ENCODE peak calls at places on chromosome 2, in four cellular contexts. One of them, this sample, is unnamed.

GRCh38 chr2:189022002-189022401 is 47.8 kb downstream of the COL3A1 start:
- DNase-seq in tibial nerve: peak; percentile 47
- DNase-seq in stomach: no peak
- DNase-seq in thyroid gland: no peak
- DNase-seq in this sample: no peak

GRCh38 chr2:41989503-41990180 is 58.2 kb upstream of the PKDCC start:
- DNase-seq in thyroid gland: no peak
- DNase-seq in tibial nerve: no peak
- DNase-seq in stomach: no peak
- DNase-seq in this sample: no peak

GRCh38 chr2:144460981-144461766 is 58.7 kb downstream of the ZEB2 start:
- DNase-seq in thyroid gland: no peak
- DNase-seq in tibial nerve: peak; percentile 75
- DNase-seq in stomach: no peak
- DNase-seq in this sample: no peak

GRCh38 chr2:108534577-108535379 is 508 bp downstream of the LIMS1 start:
- DNase-seq in thyroid gland: peak; percentile 49
- DNase-seq in stomach: peak; percentile 40
- DNase-seq in tibial nerve: no peak
- DNase-seq in this sample: no peak

GRCh38 chr2:234500394-234501006 is 3.6 kb upstream of the ARL4C start:
- DNase-seq in stomach: peak; percentile 60
- DNase-seq in thyroid gland: peak; percentile 61
- DNase-seq in tibial nerve: peak; percentile 58
- DNase-seq in this sample: peak; percentile 49

GRCh38 chr2:128584296-128584900 is 265.7 kb upstream of the HS6ST1 start:
- DNase-seq in stomach: no peak
- DNase-seq in thyroid gland: no peak
- DNase-seq in tibial nerve: no peak
- DNase-seq in this sample: no peak

GRCh38 chr2:102387763-102388546 is 32.4 kb downstream of the IL18R1 start:
- DNase-seq in tibial nerve: no peak
- DNase-seq in stomach: no peak
- DNase-seq in thyroid gland: no peak
- DNase-seq in this sample: no peak

GRCh38 chr2:19536136-19536535 is 177.7 kb upstream of the OSR1 start:
- DNase-seq in stomach: no peak
- DNase-seq in thyroid gland: no peak
- DNase-seq in tibial nerve: no peak
- DNase-seq in this sample: no peak

GRCh38 chr2:16114836-16115235 is 174.5 kb downstream of the MYCN start:
- DNase-seq in thyroid gland: no peak
- DNase-seq in stomach: peak; percentile 41
- DNase-seq in tibial nerve: no peak
- DNase-seq in this sample: no peak

GRCh38 chr2:127664065-127664894 is 11.1 kb downstream of the LIMS2 start:
- DNase-seq in thyroid gland: no peak
- DNase-seq in tibial nerve: no peak
- DNase-seq in stomach: no peak
- DNase-seq in this sample: no peak

GRCh38 chr2:193679850-193680249 is 1485.1 kb upstream of the TMEFF2 start:
- DNase-seq in tibial nerve: no peak
- DNase-seq in thyroid gland: no peak
- DNase-seq in stomach: no peak
- DNase-seq in this sample: no peak

GRCh38 chr2:6866239-6866745 is 585 bp upstream of the CMPK2 start:
- DNase-seq in stomach: peak; percentile 44
- DNase-seq in thyroid gland: peak; percentile 49
- DNase-seq in tibial nerve: no peak
- DNase-seq in this sample: no peak

GRCh38 chr2:61235716-61236115 is 73.7 kb downstream of the C2orf74 start:
- DNase-seq in stomach: no peak
- DNase-seq in thyroid gland: no peak
- DNase-seq in tibial nerve: no peak
- DNase-seq in this sample: no peak

GRCh38 chr2:230668184-230668938 is 44.3 kb upstream of the CAB39 start:
- DNase-seq in stomach: no peak
- DNase-seq in tibial nerve: no peak
- DNase-seq in thyroid gland: no peak
- DNase-seq in this sample: no peak

GRCh38 chr2:230669386-230669935 is 43.2 kb upstream of the CAB39 start:
- DNase-seq in stomach: no peak
- DNase-seq in thyroid gland: no peak
- DNase-seq in tibial nerve: no peak
- DNase-seq in this sample: no peak

GRCh38 chr2:230666885-230667712 is 45.5 kb upstream of the CAB39 start:
- DNase-seq in thyroid gland: no peak
- DNase-seq in stomach: no peak
- DNase-seq in tibial nerve: no peak
- DNase-seq in this sample: no peak

GRCh38 chr2:230671117-230671516 is 41.5 kb upstream of the CAB39 start:
- DNase-seq in stomach: no peak
- DNase-seq in thyroid gland: no peak
- DNase-seq in tibial nerve: no peak
- DNase-seq in this sample: no peak

GRCh38 chr2:230668939-230669303 is 43.7 kb upstream of the CAB39 start:
- DNase-seq in tibial nerve: no peak
- DNase-seq in stomach: no peak
- DNase-seq in thyroid gland: no peak
- DNase-seq in this sample: no peak
- TF ChIP-seq POLR2A in tibial nerve: no peak
- TF ChIP-seq POLR2A in stomach: no peak
- TF ChIP-seq POLR2A in thyroid gland: no peak
- TF ChIP-seq POLR2A in this sample: no peak

DNA sequence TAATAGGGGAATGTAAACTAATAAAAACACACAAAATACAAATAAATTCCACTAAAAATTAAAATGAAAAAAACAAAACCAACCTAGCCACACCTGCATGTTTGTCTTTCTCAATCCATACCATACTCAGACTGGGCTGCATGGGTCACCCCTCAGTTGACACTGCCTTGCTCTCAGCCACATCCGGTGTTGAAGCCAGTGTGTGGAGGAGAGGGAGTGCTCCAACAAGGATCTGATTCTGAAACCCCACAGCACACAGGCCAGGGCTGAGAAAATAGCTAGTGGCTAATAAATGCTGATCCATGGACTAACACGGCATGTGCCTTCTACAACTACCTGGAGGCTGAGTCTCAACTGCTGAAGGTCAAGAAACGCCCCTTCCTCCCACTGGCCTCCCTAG is 13.7 kb downstream of the RND3 start:
- DNase-seq in tibial nerve: no peak
- DNase-seq in thyroid gland: no peak
- DNase-seq in stomach: no peak
- DNase-seq in this sample: no peak
- H3K27ac ChIP-seq in tibial nerve: no peak overlapping the region
- H3K27ac ChIP-seq in thyroid gland: no peak overlapping the region
- H3K27ac ChIP-seq in stomach: peak overlapping the region; percentile 57
- H3K27ac ChIP-seq in this sample: peak overlapping the region; percentile 60

DNA sequence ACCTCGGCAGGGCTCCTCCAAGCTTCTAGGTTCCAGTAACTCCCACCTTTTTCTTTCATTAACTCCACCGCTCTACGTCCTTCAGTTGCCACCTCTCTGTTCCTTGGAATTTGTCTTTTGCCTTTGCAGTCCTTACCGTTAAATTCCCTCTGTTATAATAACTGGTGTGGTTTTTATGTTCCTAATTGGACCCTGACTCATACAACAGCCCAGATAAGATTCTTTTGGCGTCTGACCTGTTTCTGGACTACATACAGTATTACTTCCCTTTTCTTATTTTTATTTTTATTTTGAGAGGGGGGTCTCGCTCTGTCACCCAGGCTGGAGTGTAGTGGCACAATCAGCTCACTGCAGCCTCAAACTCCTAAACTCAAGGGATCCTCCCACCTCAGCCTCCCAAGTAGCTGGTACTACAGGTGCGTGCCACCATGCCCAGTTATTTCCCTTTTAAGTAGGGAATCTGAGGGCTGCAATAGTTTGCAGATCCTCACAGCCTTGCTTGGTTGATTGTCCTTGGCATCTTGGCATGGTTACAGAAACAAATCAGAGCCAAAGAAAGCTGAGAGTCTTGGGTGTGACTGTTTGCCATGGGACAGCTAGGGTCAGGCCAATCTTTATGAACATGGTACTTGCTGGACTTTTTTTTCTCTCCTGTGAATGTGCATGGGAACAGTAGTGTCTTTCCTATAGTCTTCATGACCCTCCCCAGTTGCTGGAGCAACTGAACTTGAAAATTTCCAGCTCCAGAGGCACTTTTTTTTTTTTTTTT is 21.9 kb downstream of the TCF23 start:
- DNase-seq in tibial nerve: no peak
- DNase-seq in thyroid gland: peak; percentile 15
- DNase-seq in stomach: no peak
- DNase-seq in this sample: no peak
- H3K4me3 ChIP-seq in tibial nerve: no peak overlapping the region
- H3K4me3 ChIP-seq in thyroid gland: no peak overlapping the region
- H3K4me3 ChIP-seq in stomach: no peak overlapping the region
- H3K4me3 ChIP-seq in this sample: no peak overlapping the region

GRCh38 chr2:241103176-241103595 is 1.1 kb upstream of the MTERF4 start:
- DNase-seq in tibial nerve: no peak
- DNase-seq in stomach: no peak
- DNase-seq in thyroid gland: no peak
- DNase-seq in this sample: no peak

GRCh38 chr2:241099246-241099645 is 2.8 kb downstream of the MTERF4 start:
- DNase-seq in stomach: no peak
- DNase-seq in thyroid gland: no peak
- DNase-seq in tibial nerve: no peak
- DNase-seq in this sample: no peak

GRCh38 chr2:241107384-241107783 is 5.3 kb upstream of the MTERF4 start:
- DNase-seq in thyroid gland: no peak
- DNase-seq in stomach: no peak
- DNase-seq in tibial nerve: no peak
- DNase-seq in this sample: no peak

GRCh38 chr2:241105641-241106040 is 3.6 kb upstream of the MTERF4 start:
- DNase-seq in thyroid gland: no peak
- DNase-seq in tibial nerve: no peak
- DNase-seq in stomach: no peak
- DNase-seq in this sample: no peak

GRCh38 chr2:241102239-241102803 is at the start of gene MTERF4:
- DNase-seq in thyroid gland: peak; percentile 92
- DNase-seq in stomach: peak; percentile 92
- DNase-seq in tibial nerve: peak; percentile 72
- DNase-seq in this sample: no peak
- TF ChIP-seq POLR2A in thyroid gland: no peak
- TF ChIP-seq POLR2A in stomach: peak; percentile 48
- TF ChIP-seq POLR2A in tibial nerve: peak; percentile 51
- TF ChIP-seq POLR2A in this sample: peak; percentile 61

DNA sequence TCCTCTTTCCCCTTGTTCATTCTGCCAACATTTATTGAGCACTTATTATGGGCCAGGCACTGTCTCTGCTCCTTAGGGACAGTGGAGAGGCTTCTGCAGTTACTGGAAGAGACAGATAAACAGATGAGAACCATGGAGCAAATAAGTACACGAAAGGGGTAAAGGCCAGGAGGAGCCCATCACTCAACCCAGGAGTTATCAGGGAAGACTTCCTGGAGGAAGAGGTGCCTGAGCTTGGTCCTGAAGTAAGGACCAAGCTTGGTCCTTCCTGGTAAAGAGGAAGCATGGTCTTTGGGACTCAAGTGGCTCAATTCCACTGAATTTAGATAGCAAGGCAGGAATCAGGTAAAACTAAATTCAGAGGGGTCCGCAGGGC is 1.7 kb downstream of the ACTG2 start:
- DNase-seq in thyroid gland: no peak
- DNase-seq in tibial nerve: no peak
- DNase-seq in stomach: no peak
- DNase-seq in this sample: no peak
- H3K27ac ChIP-seq in thyroid gland: no peak overlapping the region
- H3K27ac ChIP-seq in tibial nerve: no peak overlapping the region
- H3K27ac ChIP-seq in stomach: peak overlapping the region; percentile 82
- H3K27ac ChIP-seq in this sample: peak overlapping the region; percentile 89